ENCODE peak calls at places on chromosomes 7 and 10, in nine cellular contexts. L is anterior cingulate cortex; W is frontal cortex; M is progenitor cell of endocrine pancreas; A is stimulated activated CD4-positive, alpha-beta T cell treated with anti-CD3 and anti-CD28 coated beads, Interleukin-1b, Interleukin-23, amount 100 ng/mL, for 24 hours; P is activated T-helper 1 cell treated with Interleukin-2 at 50 U/mL for 16 hours; U is stimulated activated naive CD8-positive, alpha-beta T cell treated with anti-CD3 and anti-CD28 coated beads, Interleukin-15, Interleukin-2, amounts not matched to agents 100 U/mL and 50 U/mL, for 24 hours; N is T-cell; Y is HT1080. Q is an unnamed sample.

GRCh38 chr10:30637881-30638467 is 8.4 kb upstream of the LYZL2 start:
- DNase-seq in Y (peak; percentile 89), U (peak; percentile 16), A (no peak), L (peak; percentile 4), N (no peak), M (no peak), P (no peak), W (no peak), Q (no peak)

GRCh38 chr7:50307368-50308012 is 3.0 kb downstream of the IKZF1 start:
- DNase-seq in P (peak; percentile 50), N (peak; percentile 77), U (peak; percentile 67), M (no peak), Y (no peak), L (no peak), A (no peak), W (no peak), Q (no peak)

GRCh38 chr7:147539685-147540084 is 1050.9 kb upstream of the C7orf33 start:
- DNase-seq in N (no peak), M (no peak), U (no peak), Y (no peak), A (no peak), W (no peak), L (no peak), P (no peak), Q (no peak)

GRCh38 chr7:49023345-49024330 is 99.3 kb downstream of the CDC14C start:
- DNase-seq in L (no peak), U (no peak), P (no peak), W (no peak), Y (no peak), N (no peak), A (no peak), M (no peak), Q (no peak)

GRCh38 chr7:140724706-140725105 is 28.2 kb downstream of the NDUFB2 start:
- DNase-seq in Y (no peak), N (no peak), W (no peak), P (no peak), M (no peak), A (no peak), L (no peak), U (no peak), Q (no peak)

GRCh38 chr7:23353172-23353571 is 54.0 kb downstream of the MALSU1 start:
- DNase-seq in P (no peak), Y (no peak), W (no peak), M (no peak), N (no peak), U (no peak), L (no peak), A (no peak), Q (no peak)

GRCh38 chr7:136183981-136184380 is 206.8 kb upstream of the MTPN start:
- DNase-seq in Y (no peak), A (no peak), N (no peak), W (no peak), L (no peak), M (no peak), P (no peak), U (no peak), Q (no peak)

GRCh38 chr7:85030893-85031292 is 156.0 kb downstream of the SEMA3D start:
- DNase-seq in N (no peak), P (no peak), Y (peak; percentile 46), A (no peak), L (no peak), U (no peak), M (no peak), W (peak; percentile 7), Q (no peak)

GRCh38 chr7:116786791-116787443 is 75.5 kb upstream of the CAPZA2 start:
- DNase-seq in W (no peak), U (peak; percentile 8), N (no peak), Y (peak; percentile 70), M (no peak), A (no peak), P (no peak), L (no peak), Q (no peak)